ENCODE peak calls at places on chromosomes 16 and 17, in nine cellular contexts. S, F, V, U, M, K, R, Y and B are unnamed samples.

GRCh38 chr17:49227436-49228261 is 2.9 kb downstream of the PHOSPHO1 start:
- DNase-seq in S (peak; percentile 63), F (peak; percentile 66), V (no peak), U (peak; percentile 15), M (peak; percentile 59), K (peak; percentile 24), R (peak; percentile 80), Y (peak; percentile 87), B (peak; percentile 32)

GRCh38 chr17:74892974-74893911 is at the start of gene FADS6:
- DNase-seq in S (no peak), F (no peak), V (no peak), U (no peak), M (no peak), K (no peak), R (no peak), Y (no peak), B (no peak)

GRCh38 chr17:8900626-8901585 is 33.4 kb upstream of the PIK3R6 start:
- DNase-seq in S (no peak), F (no peak), V (no peak), U (no peak), M (no peak), K (no peak), R (no peak), Y (no peak), B (no peak)

GRCh38 chr16:31022574-31023251 is 10.6 kb upstream of the STX4 start:
- DNase-seq in S (no peak), F (no peak), V (no peak), U (no peak), M (no peak), K (no peak), R (no peak), Y (no peak), B (no peak)

GRCh38 chr16:50818380-50818779 is 76.5 kb downstream of the CYLD start:
- DNase-seq in S (no peak), F (no peak), V (no peak), U (no peak), M (no peak), K (no peak), R (no peak), Y (no peak), B (no peak)

GRCh38 chr16:588639-588888 is 1.3 kb upstream of the RAB40C start:
- DNase-seq in S (peak; percentile 68), F (no peak), V (no peak), U (peak; percentile 21), M (peak; percentile 80), K (no peak), R (peak; percentile 75), Y (peak; percentile 66), B (peak; percentile 21)

GRCh38 chr16:89922884-89923639 is at the start of gene TUBB3:
- DNase-seq in S (peak; percentile 88), F (peak; percentile 89), V (peak; percentile 49), U (peak; percentile 70), M (peak; percentile 77), K (peak; percentile 69), R (peak; percentile 90), Y (peak; percentile 98), B (peak; percentile 69)

GRCh38 chr16:11476676-11477075 is 110.0 kb downstream of the LITAF start:
- DNase-seq in S (no peak), F (no peak), V (no peak), U (no peak), M (no peak), K (no peak), R (no peak), Y (no peak), B (no peak)

GRCh38 chr16:68539704-68540370 is 746 bp downstream of the ZFP90 start:
- DNase-seq in S (peak; percentile 46), F (no peak), V (no peak), U (no peak), M (no peak), K (no peak), R (peak; percentile 39), Y (peak; percentile 34), B (no peak)

GRCh38 chr16:29662729-29663019 is 373 bp upstream of the SPN start:
- DNase-seq in S (no peak), F (no peak), V (no peak), U (no peak), M (no peak), K (no peak), R (no peak), Y (no peak), B (no peak)

GRCh38 chr16:24668481-24669001 is 60.9 kb upstream of the TNRC6A start:
- DNase-seq in S (peak; percentile 11), F (no peak), V (no peak), U (no peak), M (peak; percentile 65), K (no peak), R (peak; percentile 41), Y (no peak), B (peak; percentile 92)

GRCh38 chr16:3017262-3017805 is 649 bp downstream of the CLDN6 start:
- DNase-seq in S (no peak), F (no peak), V (no peak), U (no peak), M (no peak), K (no peak), R (no peak), Y (no peak), B (no peak)

GRCh38 chr16:53892155-53892554 is 188.2 kb downstream of the FTO start:
- DNase-seq in S (peak; percentile 61), F (peak; percentile 65), V (no peak), U (peak; percentile 40), M (peak; percentile 81), K (peak; percentile 41), R (peak; percentile 66), Y (peak; percentile 29), B (peak; percentile 63)

GRCh38 chr16:67115649-67116048 is 5.9 kb downstream of the PHAF1 start:
- DNase-seq in S (no peak), F (no peak), V (no peak), U (no peak), M (peak; percentile 95), K (peak; percentile 54), R (peak; percentile 99), Y (peak; percentile 96), B (peak; percentile 66)

GRCh38 chr17:73759324-73760185 is 115.3 kb upstream of the SDK2 start:
- DNase-seq in S (no peak), F (no peak), V (no peak), U (peak; percentile 81), M (no peak), K (no peak), R (no peak), Y (no peak), B (peak; percentile 89)

GRCh38 chr16:81429045-81429521 is 15.5 kb upstream of the CMIP start:
- DNase-seq in S (no peak), F (no peak), V (no peak), U (no peak), M (peak; percentile 47), K (no peak), R (peak; percentile 78), Y (peak; percentile 82), B (no peak)

GRCh38 chr17:602436-602835 is 112.2 kb downstream of the VPS53 start:
- DNase-seq in S (no peak), F (no peak), V (no peak), U (no peak), M (peak; percentile 62), K (no peak), R (no peak), Y (no peak), B (peak; percentile 97)

GRCh38 chr17:40315206-40315605 is 6.2 kb downstream of the RARA start:
- DNase-seq in S (no peak), F (no peak), V (no peak), U (no peak), M (no peak), K (no peak), R (no peak), Y (no peak), B (no peak)

GRCh38 chr17:10754109-10754508 is 24.3 kb upstream of the TMEM220 start:
- DNase-seq in S (peak; percentile 13), F (no peak), V (no peak), U (no peak), M (peak; percentile 11), K (no peak), R (peak; percentile 45), Y (peak; percentile 25), B (no peak)

GRCh38 chr16:64657316-64658011 is 464.4 kb downstream of the CDH11 start:
- DNase-seq in S (no peak), F (no peak), V (no peak), U (no peak), M (peak; percentile 37), K (no peak), R (no peak), Y (no peak), B (no peak)

GRCh38 chr17:56891751-56892150 is 22.1 kb downstream of the TRIM25 start:
- DNase-seq in S (no peak), F (no peak), V (no peak), U (no peak), M (no peak), K (no peak), R (peak; percentile 14), Y (no peak), B (no peak)

GRCh38 chr17:43092891-43093290 is 32.3 kb downstream of the BRCA1 start:
- DNase-seq in S (no peak), F (no peak), V (no peak), U (no peak), M (peak; percentile 5), K (no peak), R (no peak), Y (peak; percentile 41), B (no peak)

GRCh38 chr16:89949756-89950155 is 1.2 kb downstream of the DEF8 start:
- DNase-seq in S (no peak), F (no peak), V (no peak), U (no peak), M (no peak), K (no peak), R (no peak), Y (no peak), B (no peak)

GRCh38 chr17:78138204-78139060 is 7.8 kb upstream of the C17orf99 start:
- DNase-seq in S (no peak), F (no peak), V (no peak), U (no peak), M (no peak), K (no peak), R (no peak), Y (no peak), B (no peak)

GRCh38 chr17:31388770-31389672 is 2.5 kb upstream of the RAB11FIP4 start:
- DNase-seq in S (peak; percentile 56), F (no peak), V (peak; percentile 27), U (peak; percentile 22), M (no peak), K (no peak), R (peak; percentile 54), Y (peak; percentile 66), B (no peak)

GRCh38 chr17:4939554-4939803 is 367 bp downstream of the SLC25A11 start:
- DNase-seq in S (no peak), F (no peak), V (no peak), U (no peak), M (no peak), K (no peak), R (no peak), Y (no peak), B (no peak)

GRCh38 chr16:10122546-10122945 is 59.7 kb downstream of the GRIN2A start:
- DNase-seq in S (no peak), F (no peak), V (no peak), U (no peak), M (no peak), K (no peak), R (peak; percentile 69), Y (no peak), B (no peak)

GRCh38 chr16:48347191-48347860 is 37.9 kb downstream of the SIAH1 start:
- DNase-seq in S (no peak), F (no peak), V (no peak), U (no peak), M (no peak), K (no peak), R (no peak), Y (no peak), B (no peak)

GRCh38 chr17:49788443-49789277 is at the start of gene KAT7:
- DNase-seq in S (peak; percentile 100), F (peak; percentile 97), V (peak; percentile 97), U (peak; percentile 98), M (peak; percentile 99), K (peak; percentile 99), R (peak; percentile 100), Y (peak; percentile 97), B (peak; percentile 98)

GRCh38 chr16:85220125-85220839 is 108.0 kb upstream of the CIBAR2 start:
- DNase-seq in S (peak; percentile 95), F (no peak), V (no peak), U (peak; percentile 98), M (peak; percentile 85), K (peak; percentile 61), R (peak; percentile 40), Y (peak; percentile 82), B (no peak)

GRCh38 chr16:56312028-56312300 is 113.4 kb downstream of the AMFR start:
- DNase-seq in S (no peak), F (no peak), V (no peak), U (no peak), M (no peak), K (no peak), R (no peak), Y (no peak), B (no peak)